ENCODE peak calls at places on chromosomes 7 and 10, in six cellular contexts. O, D, M, T, R and I are unnamed samples.

GRCh38 chr7:91164531-91164930 is 99.7 kb upstream of the FZD1 start:
- DNase-seq in M (no peak), T (no peak), O (no peak), D (no peak), R (no peak), I (no peak)

GRCh38 chr7:16900212-16900768 is 18.5 kb upstream of the AGR3 start:
- DNase-seq in D (no peak), M (no peak), T (no peak), O (no peak), R (no peak), I (no peak)

GRCh38 chr7:156064921-156065386 is 252.7 kb upstream of the SHH start:
- DNase-seq in T (no peak), R (no peak), O (no peak), D (no peak), M (no peak), I (no peak)

GRCh38 chr10:73639286-73639685 is 2.0 kb downstream of the MYOZ1 start:
- DNase-seq in O (no peak), R (no peak), M (no peak), T (no peak), D (no peak), I (no peak)

GRCh38 chr10:80281292-80281691 is 8.2 kb downstream of the MAT1A start:
- DNase-seq in T (peak; percentile 88), R (no peak), D (no peak), M (no peak), O (no peak), I (no peak)

GRCh38 chr7:123862775-123863174 is 17.8 kb downstream of the HYAL4 start:
- DNase-seq in D (no peak), R (no peak), M (no peak), O (no peak), T (no peak), I (no peak)

GRCh38 chr7:105139381-105139780 is 125.4 kb downstream of the KMT2E start:
- DNase-seq in D (no peak), T (no peak), R (no peak), O (no peak), M (no peak), I (no peak)

GRCh38 chr10:32938554-32939061 is 19.4 kb downstream of the ITGB1 start:
- DNase-seq in R (no peak), M (peak; percentile 56), D (no peak), O (no peak), T (no peak), I (no peak)

GRCh38 chr10:33113111-33113856 is 155.3 kb upstream of the ITGB1 start:
- DNase-seq in T (no peak), O (no peak), D (no peak), R (peak; percentile 81), M (no peak), I (no peak)

GRCh38 chr7:130201796-130202195 is 3.4 kb downstream of the TMEM209 start:
- DNase-seq in M (peak; percentile 79), T (no peak), O (no peak), D (no peak), R (no peak), I (no peak)

GRCh38 chr10:109966961-109967738 is 40.6 kb upstream of the ADD3 start:
- DNase-seq in O (no peak), D (no peak), M (peak; percentile 53), R (peak; percentile 50), T (no peak), I (no peak)

GRCh38 chr7:138477081-138477578 is 17.1 kb downstream of the TRIM24 start:
- DNase-seq in O (no peak), D (no peak), R (no peak), T (no peak), M (no peak), I (no peak)

GRCh38 chr7:134943785-134944400 is 42.4 kb upstream of the AGBL3 start:
- DNase-seq in D (peak; percentile 44), T (no peak), R (no peak), M (no peak), O (no peak), I (no peak)

GRCh38 chr10:14683246-14683645 is 91.5 kb downstream of the FAM107B start:
- DNase-seq in T (no peak), R (no peak), M (no peak), D (no peak), O (no peak), I (no peak)

GRCh38 chr7:105011771-105012502 is 2.1 kb upstream of the KMT2E start:
- DNase-seq in O (no peak), M (no peak), R (no peak), D (no peak), T (no peak), I (no peak)

GRCh38 chr10:78776746-78777145 is 292.0 kb upstream of the ZMIZ1 start:
- DNase-seq in D (no peak), R (no peak), O (no peak), M (no peak), T (no peak), I (no peak)

GRCh38 chr7:156524737-156525597 is 115.6 kb upstream of the RNF32 start:
- DNase-seq in M (no peak), R (no peak), T (peak; percentile 82), O (no peak), D (no peak), I (peak; percentile 25)

GRCh38 chr10:101219137-101219945 is 9.9 kb downstream of the LBX1 start:
- DNase-seq in T (no peak), M (no peak), R (no peak), O (no peak), D (no peak), I (no peak)

GRCh38 chr7:159067870-159068787 is 76.5 kb downstream of the VIPR2 start:
- DNase-seq in D (no peak), R (no peak), T (peak; percentile 93), M (peak; percentile 26), O (peak; percentile 79), I (peak; percentile 88)

GRCh38 chr10:60175418-60175817 is 214.3 kb downstream of the ANK3 start:
- DNase-seq in R (no peak), M (no peak), O (no peak), T (no peak), D (no peak), I (no peak)

GRCh38 chr7:7228967-7229366 is 46.6 kb downstream of the C1GALT1 start:
- DNase-seq in M (no peak), O (no peak), T (no peak), D (no peak), R (no peak), I (no peak)

GRCh38 chr7:73437699-73438416 is 4.3 kb downstream of the FZD9 start:
- DNase-seq in M (no peak), D (no peak), T (no peak), R (no peak), O (no peak), I (no peak)

GRCh38 chr7:118183254-118183585 is 744 bp upstream of the LSM8 start:
- DNase-seq in R (no peak), D (no peak), M (no peak), T (no peak), O (no peak), I (no peak)

GRCh38 chr10:101814466-101815041 is 3.7 kb downstream of the OGA start:
- DNase-seq in D (no peak), O (no peak), M (no peak), R (no peak), T (no peak), I (no peak)

GRCh38 chr10:17910144-17910789 is 41.5 kb upstream of the SLC39A12 start:
- DNase-seq in R (peak; percentile 16), O (no peak), M (peak; percentile 56), T (no peak), D (peak; percentile 36), I (no peak)

GRCh38 chr10:62512732-62513475 is 138.7 kb downstream of the ZNF365 start:
- DNase-seq in D (peak; percentile 12), T (no peak), O (no peak), M (no peak), R (no peak), I (no peak)

DNA sequence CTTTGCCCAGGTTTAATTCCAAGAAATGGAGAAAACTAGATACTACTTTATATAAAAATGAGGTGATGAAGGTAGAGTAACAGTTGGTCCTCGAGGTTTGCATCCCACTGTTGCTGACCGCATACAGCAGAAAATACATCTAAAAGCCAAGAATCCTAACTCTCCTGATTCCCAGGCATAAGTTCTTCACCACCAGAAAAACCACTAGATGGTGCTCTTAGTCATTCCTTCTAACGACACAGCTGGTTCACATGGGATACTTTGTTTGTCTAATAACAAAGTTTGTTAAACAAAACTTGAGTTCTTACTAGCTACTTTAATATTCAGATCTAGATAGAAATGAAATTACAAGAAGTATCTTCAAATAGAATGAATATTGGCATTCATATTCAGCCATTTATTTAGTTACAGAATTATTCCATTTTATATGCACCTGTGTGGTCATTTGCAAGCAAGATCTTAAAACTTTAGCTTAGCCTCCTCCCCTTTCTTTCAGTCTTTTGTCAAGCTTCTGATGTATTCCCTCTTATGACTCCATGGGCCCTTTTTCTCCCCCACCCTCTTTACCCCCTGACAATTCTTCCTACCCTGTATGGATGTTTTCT is 54.1 kb upstream of the CYP26C1 start:
- DNase-seq in D (peak; percentile 13), O (no peak), T (no peak), M (no peak), R (peak; percentile 41), I (no peak)
- TF ChIP-seq CTCF in D (peak; percentile 87), O (peak; percentile 43), T (peak; percentile 58), M (peak; percentile 36), R (peak; percentile 79), I (no peak)

GRCh38 chr10:44235363-44235762 is 149.5 kb downstream of the CXCL12 start:
- DNase-seq in M (no peak), R (no peak), T (peak; percentile 90), O (no peak), D (no peak), I (no peak)

GRCh38 chr10:44233561-44234470 is 151.1 kb downstream of the CXCL12 start:
- DNase-seq in O (peak; percentile 19), R (peak; percentile 43), T (peak; percentile 79), M (no peak), D (no peak), I (no peak)

GRCh38 chr10:44238212-44238611 is 146.7 kb downstream of the CXCL12 start:
- DNase-seq in T (peak; percentile 70), D (no peak), M (no peak), R (no peak), O (no peak), I (no peak)

GRCh38 chr10:44237364-44238034 is 147.4 kb downstream of the CXCL12 start:
- DNase-seq in M (no peak), D (no peak), T (peak; percentile 42), O (no peak), R (no peak), I (no peak)

DNA sequence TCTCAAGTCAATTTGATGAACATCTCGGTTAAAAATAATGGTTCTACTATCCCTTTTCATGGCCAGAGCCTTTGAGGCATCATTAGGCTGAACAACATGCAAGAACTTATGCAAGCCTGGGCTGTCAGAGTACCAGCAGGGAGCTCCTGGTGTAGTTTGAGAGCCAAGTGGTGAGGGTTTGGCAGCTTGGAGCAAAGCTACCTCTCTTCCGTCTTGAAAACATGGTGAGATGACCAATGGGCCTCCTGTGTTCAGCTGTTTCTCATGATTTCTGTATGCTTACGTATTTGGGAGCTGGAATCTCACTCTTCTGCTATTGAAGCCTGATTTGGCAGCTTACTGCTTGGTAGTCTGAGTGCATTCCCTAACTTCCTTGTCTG is 150.4 kb downstream of the CXCL12 start:
- DNase-seq in R (no peak), D (no peak), T (peak; percentile 10), O (no peak), M (no peak), I (no peak)
- H3K27ac ChIP-seq in R (no peak overlapping the region), D (no peak overlapping the region), T (no peak overlapping the region), O (no peak overlapping the region), M (no peak overlapping the region), I (no peak overlapping the region)

GRCh38 chr7:22645418-22646181 is 81.4 kb upstream of the IL6 start:
- DNase-seq in D (no peak), R (no peak), T (no peak), M (no peak), O (no peak), I (no peak)
- H3K9me3 ChIP-seq in D (peaks cover 76% of the 10 kb centered on the region), R (peaks cover 11% of the 10 kb centered on the region), T (peaks cover 46% of the 10 kb centered on the region), M (peaks cover 9% of the 10 kb centered on the region), O (peaks cover 46% of the 10 kb centered on the region), I (peaks cover 16% of the 10 kb centered on the region)

GRCh38 chr7:66114743-66115727 is at the start of gene CRCP:
- DNase-seq in M (peak; percentile 89), T (peak; percentile 95), O (peak; percentile 84), D (peak; percentile 83), R (peak; percentile 30), I (peak; percentile 91)
- TF ChIP-seq CTCF in M (no peak), T (peak; percentile 28), O (no peak), D (no peak), R (peak; percentile 62), I (peak; percentile 12)